ENCODE peak calls at places on chromosomes 5 and 9, in ten cellular contexts. V, F, B, L, M, J, T, S, O and C are unnamed samples.
A peak's percentile ranks its signal among the peaks of the same experiment; 100 is the strongest.

GRCh38 chr9:137126786-137127185 is 12.2 kb upstream of the GRIN1 start:
- DNase-seq in T (no peak), V (no peak), F (no peak), O (no peak), M (no peak), B (no peak), L (no peak), J (no peak), S (no peak), C (no peak)

GRCh38 chr9:135448570-135449180 is 30.9 kb upstream of the PPP1R26 start:
- DNase-seq in F (no peak), B (no peak), T (no peak), O (no peak), S (no peak), J (no peak), L (no peak), M (no peak), V (no peak), C (no peak)

GRCh38 chr9:136674786-136675349 is 12.2 kb downstream of the EGFL7 start:
- DNase-seq in B (no peak), V (no peak), J (no peak), F (no peak), T (no peak), O (no peak), M (peak; percentile 93), S (peak; percentile 68), L (peak; percentile 74), C (no peak)

GRCh38 chr5:169812786-169813185 is 167.5 kb downstream of the INSYN2B start:
- DNase-seq in B (no peak), J (no peak), V (no peak), F (no peak), S (peak; percentile 15), L (no peak), T (no peak), O (no peak), M (no peak), C (no peak)

GRCh38 chr5:31220968-31221367 is 27.5 kb downstream of the CDH6 start:
- DNase-seq in J (no peak), S (no peak), F (no peak), O (no peak), T (no peak), B (no peak), M (no peak), L (no peak), V (no peak), C (no peak)

GRCh38 chr9:137295313-137296213 is 6.5 kb downstream of the NRARP start:
- DNase-seq in L (no peak), J (no peak), V (peak; percentile 62), T (no peak), F (no peak), S (peak; percentile 91), M (peak; percentile 52), O (no peak), B (peak; percentile 40), C (no peak)

GRCh38 chr9:130549093-130549735 is 30.2 kb upstream of the FUBP3 start:
- DNase-seq in V (no peak), O (no peak), L (peak; percentile 32), S (no peak), T (no peak), B (no peak), J (no peak), F (no peak), M (no peak), C (no peak)

GRCh38 chr5:29054694-29055093 is 2016.3 kb upstream of the CDH9 start:
- DNase-seq in O (no peak), L (no peak), F (no peak), S (no peak), M (no peak), B (no peak), J (no peak), V (no peak), T (no peak), C (no peak)

GRCh38 chr9:124312290-124313265 is 54.8 kb downstream of the NEK6 start:
- DNase-seq in V (no peak), L (no peak), F (no peak), B (no peak), J (no peak), T (no peak), S (peak; percentile 64), O (no peak), M (no peak), C (no peak)

GRCh38 chr5:161399996-161400562 is 146.4 kb downstream of the GABRB2 start:
- DNase-seq in L (no peak), M (no peak), B (no peak), T (no peak), V (no peak), S (no peak), J (no peak), F (no peak), O (no peak), C (no peak)

GRCh38 chr9:108654566-108654965 is 201.2 kb downstream of the ACTL7B start:
- DNase-seq in T (no peak), J (no peak), L (no peak), V (no peak), F (no peak), B (no peak), O (peak; percentile 14), S (no peak), M (no peak), C (peak; percentile 20)

GRCh38 chr5:9149988-9150387 is 395.9 kb downstream of the SEMA5A start:
- DNase-seq in J (peak; percentile 36), S (no peak), L (no peak), V (no peak), O (no peak), M (no peak), T (no peak), B (no peak), F (no peak), C (peak; percentile 76)